ENCODE peak calls at places on chromosomes 1 and 21, in five cellular contexts. E is mammary epithelial cell, Q is GM23338, S is Karpas-422, M is H1. J is an unnamed sample.

GRCh38 chr1:197526736-197527371 is 248.4 kb downstream of the DENND1B start:
- DNase-seq in M (no peak), E (peak; percentile 2), S (peak; percentile 76), Q (peak; percentile 65), J (no peak)

GRCh38 chr1:96559707-96560588 is 161.6 kb upstream of the PTBP2 start:
- DNase-seq in Q (peak; percentile 87), S (no peak), E (peak; percentile 99), M (no peak), J (peak; percentile 46)

GRCh38 chr1:36816348-36816747 is 218.0 kb downstream of the GRIK3 start:
- DNase-seq in S (no peak), M (no peak), E (no peak), Q (no peak), J (no peak)

GRCh38 chr1:101366513-101367215 is 129.8 kb downstream of the S1PR1 start:
- DNase-seq in M (no peak), E (peak; percentile 11), S (no peak), Q (no peak), J (peak; percentile 48)

GRCh38 chr1:18149113-18149641 is 41.6 kb downstream of the IGSF21 start:
- DNase-seq in M (no peak), S (no peak), E (no peak), Q (peak; percentile 51), J (peak; percentile 86)

GRCh38 chr21:45528028-45528705 is 14.1 kb downstream of the SLC19A1 start:
- DNase-seq in Q (no peak), E (no peak), M (no peak), S (no peak), J (no peak)

GRCh38 chr1:8739377-8739776 is 78.1 kb downstream of the RERE start:
- DNase-seq in M (no peak), Q (peak; percentile 72), E (no peak), S (no peak), J (no peak)

GRCh38 chr1:61842863-61843514 is 100.7 kb downstream of the PATJ start:
- DNase-seq in E (peak; percentile 5), Q (peak; percentile 51), M (no peak), S (no peak), J (no peak)

GRCh38 chr1:185996211-185996610 is 262.0 kb downstream of the HMCN1 start:
- DNase-seq in E (peak; percentile 93), S (no peak), M (no peak), Q (no peak), J (peak; percentile 38)

GRCh38 chr1:217521317-217521716 is 109.6 kb downstream of the GPATCH2 start:
- DNase-seq in E (no peak), S (no peak), M (no peak), Q (no peak), J (no peak)

GRCh38 chr1:118863688-118864087 is 124.5 kb downstream of the TBX15 start:
- DNase-seq in S (no peak), Q (no peak), M (no peak), E (no peak), J (no peak)

GRCh38 chr1:26281971-26282693 is 2.2 kb downstream of the SH3BGRL3 start:
- DNase-seq in S (peak; percentile 82), M (peak; percentile 87), Q (peak; percentile 92), E (no peak), J (peak; percentile 76)

DNA sequence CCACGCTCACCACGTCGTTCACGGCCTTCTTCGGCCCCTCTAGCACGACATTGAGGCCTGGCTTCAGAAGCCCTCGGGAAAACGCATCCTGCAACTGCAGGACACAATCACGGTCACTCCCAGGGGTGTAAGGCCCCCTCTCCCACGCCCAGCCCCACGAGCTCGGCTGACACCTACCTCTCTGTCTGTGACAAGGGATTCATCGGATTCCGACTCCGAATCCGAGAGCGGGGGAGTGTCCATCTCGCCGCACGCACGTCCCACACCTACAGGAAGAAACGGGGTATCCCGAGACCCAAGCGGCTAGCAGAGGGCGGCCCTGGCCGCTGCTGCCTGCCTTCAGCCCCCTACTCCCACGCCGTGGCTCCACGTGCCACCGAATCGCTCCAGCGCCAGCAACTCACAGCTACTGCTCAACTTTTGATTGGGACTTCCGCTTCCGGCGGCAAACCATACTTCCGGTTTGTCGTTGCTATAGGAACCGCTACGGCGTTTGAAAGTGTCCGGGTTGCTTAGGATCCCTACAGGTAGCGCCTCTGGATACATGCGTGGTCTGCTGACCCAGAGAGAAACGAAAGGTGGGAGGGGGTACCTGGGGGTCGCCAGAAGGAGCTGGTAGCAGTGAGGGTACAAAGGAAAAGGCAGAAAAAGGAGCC is at the start of the genes CFAP57 and EBNA1BP2:
- DNase-seq in E (peak; percentile 92), S (peak; percentile 97), M (peak; percentile 92), Q (peak; percentile 95), J (peak; percentile 96)
- H2AFZ ChIP-seq in E (peak within 1 kb of the TSS; percentile 95), S (peak within 1 kb of the TSS; percentile 93), M (peak within 1 kb of the TSS; percentile 21), Q (peak within 1 kb of the TSS; percentile 96), J (peak within 1 kb of the TSS; percentile 93)

GRCh38 chr1:230280054-230280795 is 145.9 kb downstream of the PGBD5 start:
- DNase-seq in E (no peak), S (no peak), Q (no peak), M (no peak), J (peak; percentile 58)
- H2AFZ ChIP-seq in E (no peak overlapping the region), S (no peak overlapping the region), Q (no peak overlapping the region), M (no peak overlapping the region), J (no peak overlapping the region)

GRCh38 chr1:100321098-100321493 is 31.2 kb upstream of the CDC14A start:
- DNase-seq in M (no peak), S (no peak), E (no peak), Q (no peak), J (no peak)

GRCh38 chr1:100328133-100328532 is 24.2 kb upstream of the CDC14A start:
- DNase-seq in Q (no peak), M (no peak), S (peak; percentile 56), E (no peak), J (no peak)

GRCh38 chr1:100322436-100323211 is 29.7 kb upstream of the CDC14A start:
- DNase-seq in S (no peak), E (peak; percentile 30), Q (no peak), M (no peak), J (peak; percentile 70)

GRCh38 chr1:100323428-100324106 is 28.7 kb upstream of the CDC14A start:
- DNase-seq in E (no peak), Q (no peak), S (no peak), M (no peak), J (no peak)

DNA sequence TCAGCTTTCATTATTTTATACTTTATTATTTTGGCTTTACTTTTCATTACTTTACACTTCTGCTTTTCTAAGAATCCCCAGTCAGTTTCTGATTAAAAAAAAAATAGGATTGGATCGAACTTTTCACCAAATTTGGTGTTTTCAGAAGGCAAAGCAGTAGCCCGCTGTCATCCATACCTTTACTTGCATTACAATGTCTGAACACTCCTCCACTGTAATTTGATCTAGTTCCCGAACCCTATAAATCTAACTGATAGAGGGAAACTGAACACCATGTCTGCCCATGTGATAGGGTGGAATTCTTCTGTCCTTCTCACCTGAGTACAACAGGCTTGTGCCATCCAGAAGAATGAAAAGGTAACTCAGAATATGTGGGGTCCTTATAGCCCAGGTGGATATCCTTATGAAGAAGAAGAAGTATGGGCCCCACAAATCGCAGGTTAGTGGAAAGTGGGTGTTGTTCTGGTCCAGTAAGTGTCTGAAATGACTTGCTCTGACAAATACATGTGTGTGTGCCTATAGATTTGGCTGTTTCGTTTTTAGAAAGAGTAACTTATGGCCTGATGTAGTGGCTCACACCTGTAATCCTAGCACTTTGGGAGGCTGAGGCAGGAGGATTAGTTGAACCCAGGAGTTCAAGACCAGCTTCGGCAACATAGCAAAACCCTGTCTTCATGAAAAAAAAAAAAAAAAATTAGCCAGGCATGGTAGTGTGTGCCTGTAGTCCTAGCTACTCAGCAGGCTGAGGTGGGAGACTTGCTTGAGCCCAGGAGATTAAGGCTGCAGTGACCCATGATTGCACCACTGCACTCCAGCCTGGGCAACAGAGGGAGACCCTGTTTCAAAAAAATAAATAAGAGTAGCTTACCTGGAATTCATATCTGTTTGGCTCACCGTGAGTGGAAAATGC is 26.6 kb upstream of the CDC14A start:
- DNase-seq in M (no peak), S (no peak), Q (peak; percentile 73), E (no peak), J (no peak)
- H2AFZ ChIP-seq in M (no peak overlapping the region), S (peak overlapping the region; percentile 38), Q (no peak overlapping the region), E (no peak overlapping the region), J (no peak overlapping the region)

GRCh38 chr1:177338376-177338775 is 167.6 kb downstream of the BRINP2 start:
- DNase-seq in M (no peak), E (no peak), S (no peak), Q (no peak), J (no peak)
- H2AFZ ChIP-seq in M (no peak overlapping the region), E (no peak overlapping the region), S (no peak overlapping the region), Q (no peak overlapping the region), J (no peak overlapping the region)

GRCh38 chr1:220717800-220718640 is 27.9 kb downstream of the C1orf115 start:
- DNase-seq in S (no peak), E (no peak), M (no peak), Q (no peak), J (no peak)
- H2AFZ ChIP-seq in S (peak overlapping the region; percentile 83), E (no peak overlapping the region), M (no peak overlapping the region), Q (no peak overlapping the region), J (no peak overlapping the region)

GRCh38 chr1:173413271-173413707 is 63.8 kb upstream of the PRDX6 start:
- DNase-seq in M (peak; percentile 22), E (no peak), S (no peak), Q (no peak), J (no peak)
- H2AFZ ChIP-seq in M (no peak overlapping the region), E (no peak overlapping the region), S (no peak overlapping the region), Q (no peak overlapping the region), J (no peak overlapping the region)

GRCh38 chr1:194176212-194176611 is 989.8 kb upstream of the B3GALT2 start:
- DNase-seq in M (no peak), E (no peak), Q (peak; percentile 74), S (no peak), J (no peak)
- H2AFZ ChIP-seq in M (peak overlapping the region; percentile 97), E (no peak overlapping the region), Q (no peak overlapping the region), S (no peak overlapping the region), J (no peak overlapping the region)